ENCODE peak calls at places on chromosomes 1 and 21, in four cellular contexts. D, M, A and Q are unnamed samples.

GRCh38 chr1:15189692-15190321 is 36.3 kb downstream of the TMEM51 start:
- DNase-seq in M (no peak), A (no peak), D (no peak), Q (no peak)

GRCh38 chr1:30287976-30288375 is 435.4 kb downstream of the MATN1 start:
- DNase-seq in M (no peak), A (no peak), D (no peak), Q (no peak)

GRCh38 chr1:8600336-8600735 is 217.1 kb downstream of the RERE start:
- DNase-seq in M (no peak), D (no peak), A (no peak), Q (no peak)

GRCh38 chr1:155063550-155064108 is at the start of gene EFNA4:
- DNase-seq in M (peak; percentile 88), D (peak; percentile 91), A (peak; percentile 83), Q (peak; percentile 89)

GRCh38 chr1:173392895-173393654 is 84.1 kb upstream of the PRDX6 start:
- DNase-seq in D (peak; percentile 16), A (peak; percentile 94), M (peak; percentile 76), Q (peak; percentile 95)

GRCh38 chr1:6330410-6330827 is 63.1 kb downstream of the ACOT7 start:
- DNase-seq in A (peak; percentile 88), D (no peak), M (no peak), Q (peak; percentile 67)

GRCh38 chr1:98181041-98181764 is 260.4 kb upstream of the DPYD start:
- DNase-seq in D (no peak), A (no peak), M (no peak), Q (no peak)

GRCh38 chr1:11488201-11488770 is 9.3 kb downstream of the DISP3 start:
- DNase-seq in A (no peak), M (no peak), D (no peak), Q (no peak)

GRCh38 chr21:45709127-45709526 is 65.6 kb downstream of the PCBP3 start:
- DNase-seq in A (peak; percentile 13), D (no peak), M (no peak), Q (peak; percentile 47)

GRCh38 chr1:211951856-211952255 is 83.5 kb downstream of the INTS7 start:
- DNase-seq in A (peak; percentile 60), D (no peak), M (peak; percentile 95), Q (peak; percentile 21)

GRCh38 chr1:156384658-156385057 is 15.6 kb downstream of the RHBG start:
- DNase-seq in M (no peak), D (no peak), A (no peak), Q (no peak)

GRCh38 chr1:51168266-51168845 is 66.3 kb downstream of the C1orf185 start:
- DNase-seq in D (no peak), A (peak; percentile 23), M (peak; percentile 10), Q (peak; percentile 12)

GRCh38 chr1:201299968-201300367 is 16.7 kb downstream of the PKP1 start:
- DNase-seq in M (peak; percentile 98), D (peak; percentile 70), A (peak; percentile 54), Q (no peak)

GRCh38 chr1:39387452-39387851 is 104.0 kb upstream of the BMP8A start:
- DNase-seq in M (peak; percentile 62), D (peak; percentile 62), A (peak; percentile 90), Q (peak; percentile 94)

GRCh38 chr1:38527373-38527966 is 332.1 kb downstream of the RRAGC start:
- DNase-seq in A (no peak), M (no peak), D (no peak), Q (no peak)

GRCh38 chr1:234108921-234109320 is 204.4 kb downstream of the SLC35F3 start:
- DNase-seq in A (peak; percentile 66), M (peak; percentile 85), D (peak; percentile 61), Q (no peak)

GRCh38 chr1:12179111-12179519 is 12.3 kb downstream of the TNFRSF1B start:
- DNase-seq in A (peak; percentile 85), D (no peak), M (peak; percentile 14), Q (peak; percentile 76)

GRCh38 chr1:109782514-109782913 is 18.8 kb upstream of the EPS8L3 start:
- DNase-seq in M (no peak), D (no peak), A (peak; percentile 74), Q (no peak)

GRCh38 chr1:36572142-36572715 is 89.5 kb upstream of the CSF3R start:
- DNase-seq in M (no peak), D (no peak), A (no peak), Q (no peak)

GRCh38 chr1:13830616-13831280 is 130.8 kb downstream of the PRDM2 start:
- DNase-seq in D (no peak), M (no peak), A (no peak), Q (no peak)

GRCh38 chr1:3811595-3811911 is 15.3 kb upstream of the LRRC47 start:
- DNase-seq in A (no peak), D (no peak), M (no peak), Q (no peak)

GRCh38 chr1:20110679-20111078 is 8.7 kb downstream of the PLA2G2D start:
- DNase-seq in D (no peak), M (peak; percentile 98), A (peak; percentile 95), Q (no peak)

GRCh38 chr1:224703702-224704408 is 87.7 kb downstream of the CNIH3 start:
- DNase-seq in D (no peak), M (no peak), A (no peak), Q (no peak)

GRCh38 chr1:17550684-17551584 is 11.4 kb downstream of the ARHGEF10L start:
- DNase-seq in D (no peak), M (peak; percentile 45), A (peak; percentile 36), Q (no peak)

GRCh38 chr1:9652379-9653194 is 1.1 kb downstream of the PIK3CD start:
- DNase-seq in M (no peak), A (no peak), D (no peak), Q (peak; percentile 46)

GRCh38 chr1:155873860-155874259 is 14.5 kb downstream of the SYT11 start:
- DNase-seq in M (peak; percentile 73), A (peak; percentile 81), D (no peak), Q (peak; percentile 60)

GRCh38 chr1:58282623-58283022 is 263.9 kb downstream of the OMA1 start:
- DNase-seq in D (no peak), A (no peak), M (no peak), Q (no peak)

GRCh38 chr21:24110846-24111245 is 1496.4 kb downstream of the MRPL39 start:
- DNase-seq in D (no peak), M (no peak), A (peak; percentile 52), Q (no peak)

GRCh38 chr21:24118738-24119470 is 1488.4 kb downstream of the MRPL39 start:
- DNase-seq in M (no peak), D (no peak), A (peak; percentile 58), Q (no peak)

GRCh38 chr21:24112020-24112419 is 1495.3 kb downstream of the MRPL39 start:
- DNase-seq in A (peak; percentile 22), M (no peak), D (no peak), Q (no peak)

DNA sequence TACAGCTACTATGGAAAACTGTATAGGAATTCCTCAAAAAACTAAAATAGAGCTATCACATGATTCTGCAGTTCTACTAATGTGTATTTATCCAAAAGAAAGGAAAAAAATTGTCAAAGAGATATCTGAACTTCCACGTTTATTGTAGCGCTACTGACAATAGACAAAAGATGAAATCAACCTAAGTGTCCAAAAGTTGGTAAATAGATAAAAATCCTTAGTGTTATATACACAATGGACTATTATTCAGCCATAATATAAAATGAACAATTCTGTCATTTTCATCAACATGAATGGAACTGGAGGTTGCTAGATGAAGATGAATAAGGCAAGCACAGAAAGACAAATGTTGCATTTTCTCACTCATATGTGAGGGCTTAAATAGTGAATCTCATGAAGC is 1492.1 kb downstream of the MRPL39 start:
- DNase-seq in M (no peak), D (no peak), A (no peak), Q (no peak)
- TF ChIP-seq CTCF in M (no peak), D (no peak), A (no peak), Q (no peak)

GRCh38 chr1:181918893-181919728 is 142.4 kb downstream of the ZNF648 start:
- DNase-seq in D (no peak), M (no peak), A (no peak), Q (no peak)

DNA sequence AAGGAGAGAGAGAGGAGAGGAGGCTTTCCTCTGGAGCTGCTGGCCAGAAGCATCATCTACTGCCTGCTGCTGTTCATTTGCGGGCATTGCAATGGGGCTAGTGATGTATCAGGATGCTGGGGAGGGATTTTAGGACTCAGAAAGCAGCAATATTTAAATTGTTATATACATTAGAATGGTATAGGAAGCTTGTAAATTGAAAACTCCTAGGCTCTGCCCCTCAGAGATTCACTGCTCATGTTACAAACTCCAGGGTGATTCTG is 141.9 kb downstream of the ZNF648 start:
- DNase-seq in D (no peak), M (no peak), A (no peak), Q (no peak)
- TF ChIP-seq CTCF in D (no peak), M (peak; percentile 33), A (no peak), Q (no peak)

GRCh38 chr1:196660912-196661311 is 9.1 kb downstream of the CFH start:
- DNase-seq in M (peak; percentile 8), A (peak; percentile 17), D (peak; percentile 36), Q (peak; percentile 66)
- TF ChIP-seq CTCF in M (peak; percentile 45), A (no peak), D (peak; percentile 85), Q (peak; percentile 6)

GRCh38 chr1:215824245-215824644 is 257.1 kb downstream of the KCTD3 start:
- DNase-seq in A (peak; percentile 6), D (no peak), M (no peak), Q (no peak)
- TF ChIP-seq CTCF in A (peak; percentile 63), D (no peak), M (peak; percentile 29), Q (peak; percentile 43)

DNA sequence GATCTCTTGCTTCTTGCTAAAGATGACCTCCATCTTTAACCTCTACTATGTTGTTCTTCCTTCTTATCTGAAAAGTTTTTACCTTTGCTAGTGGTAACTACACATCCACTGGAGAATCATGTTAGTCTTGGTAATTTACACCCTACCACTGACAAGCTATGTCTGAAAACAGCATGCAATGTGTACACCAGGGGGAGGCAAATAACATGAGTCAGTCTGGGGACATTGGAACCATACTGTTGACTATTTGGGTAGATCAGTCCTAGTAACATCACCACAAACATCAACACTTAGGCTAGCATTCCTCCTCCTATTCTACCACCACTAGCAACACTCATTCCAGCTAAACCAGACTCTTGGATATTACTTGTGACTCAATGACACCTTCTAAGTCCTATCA is 549.0 kb downstream of the KCNT2 start:
- DNase-seq in A (peak; percentile 0), M (no peak), D (no peak), Q (no peak)
- TF ChIP-seq CTCF in A (no peak), M (no peak), D (no peak), Q (no peak)

DNA sequence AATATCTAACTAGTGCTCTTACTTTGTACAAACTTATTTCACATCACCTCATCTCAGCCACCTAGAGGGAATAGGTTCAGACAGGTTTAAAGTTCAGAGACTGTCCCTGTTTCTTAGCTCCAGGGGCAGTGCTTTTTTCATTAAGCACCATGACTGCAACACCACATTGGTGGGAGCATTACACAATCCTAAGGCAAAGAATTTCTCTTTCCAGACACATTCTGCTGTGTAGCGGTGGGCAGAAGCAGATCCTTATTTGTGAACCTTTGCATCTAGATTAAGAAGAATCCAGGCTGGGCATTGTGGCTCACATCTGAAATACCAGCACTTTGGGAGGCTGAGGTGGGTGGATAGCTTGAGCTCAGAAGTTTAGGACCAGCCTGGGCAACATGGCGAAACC is 16.1 kb downstream of the LCA5L start:
- DNase-seq in D (no peak), A (no peak), M (no peak), Q (no peak)
- TF ChIP-seq CTCF in D (no peak), A (no peak), M (no peak), Q (no peak)